ENCODE peak calls at places on chromosomes 13 and 19, in four cellular contexts. One of them, this sample, is unnamed.

GRCh38 chr13:51246411-51247298 is 24.5 kb downstream of the FAM124A start:
- DNase-seq in adrenal gland: no peak
- DNase-seq in fibroblast of pulmonary artery: no peak
- DNase-seq in AG10803: no peak
- DNase-seq in this sample: no peak

GRCh38 chr19:2221250-2221831 is 14.8 kb downstream of the PLEKHJ1 start:
- DNase-seq in adrenal gland: peak; percentile 77
- DNase-seq in fibroblast of pulmonary artery: no peak
- DNase-seq in AG10803: no peak
- DNase-seq in this sample: no peak

GRCh38 chr13:98068511-98068910 is 74.4 kb upstream of the FARP1 start:
- DNase-seq in adrenal gland: no peak
- DNase-seq in fibroblast of pulmonary artery: no peak
- DNase-seq in AG10803: no peak
- DNase-seq in this sample: no peak

GRCh38 chr13:63024458-63024857 is 1608.8 kb upstream of the PCDH20 start:
- DNase-seq in adrenal gland: no peak
- DNase-seq in fibroblast of pulmonary artery: peak; percentile 4
- DNase-seq in AG10803: no peak
- DNase-seq in this sample: no peak

GRCh38 chr19:28258794-28259193 is 954.2 kb downstream of the UQCRFS1 start:
- DNase-seq in adrenal gland: no peak
- DNase-seq in fibroblast of pulmonary artery: no peak
- DNase-seq in AG10803: no peak
- DNase-seq in this sample: no peak

GRCh38 chr13:27130223-27131015 is 41.2 kb downstream of the USP12 start:
- DNase-seq in adrenal gland: no peak
- DNase-seq in fibroblast of pulmonary artery: peak; percentile 39
- DNase-seq in AG10803: peak; percentile 77
- DNase-seq in this sample: no peak

GRCh38 chr13:87498681-87499080 is 172.5 kb upstream of the SLITRK5 start:
- DNase-seq in adrenal gland: no peak
- DNase-seq in fibroblast of pulmonary artery: peak; percentile 1
- DNase-seq in AG10803: no peak
- DNase-seq in this sample: peak; percentile 35

GRCh38 chr19:11198175-11198534 is 810 bp upstream of the KANK2 start:
- DNase-seq in adrenal gland: no peak
- DNase-seq in fibroblast of pulmonary artery: no peak
- DNase-seq in AG10803: no peak
- DNase-seq in this sample: no peak

GRCh38 chr13:48158290-48158689 is 63.4 kb upstream of the MED4 start:
- DNase-seq in adrenal gland: no peak
- DNase-seq in fibroblast of pulmonary artery: no peak
- DNase-seq in AG10803: no peak
- DNase-seq in this sample: no peak

GRCh38 chr13:41188584-41188983 is 5.8 kb downstream of the KBTBD7 start:
- DNase-seq in adrenal gland: no peak
- DNase-seq in fibroblast of pulmonary artery: peak; percentile 14
- DNase-seq in AG10803: no peak
- DNase-seq in this sample: no peak

GRCh38 chr13:24693862-24694471 is 13.8 kb downstream of the ATP12A start:
- DNase-seq in adrenal gland: peak; percentile 71
- DNase-seq in fibroblast of pulmonary artery: peak; percentile 58
- DNase-seq in AG10803: peak; percentile 31
- DNase-seq in this sample: peak; percentile 47

GRCh38 chr13:74037762-74038161 is 96.4 kb downstream of the KLF12 start:
- DNase-seq in adrenal gland: no peak
- DNase-seq in fibroblast of pulmonary artery: no peak
- DNase-seq in AG10803: no peak
- DNase-seq in this sample: no peak

GRCh38 chr13:45500492-45501174 is 35.9 kb downstream of the COG3 start:
- DNase-seq in adrenal gland: no peak
- DNase-seq in fibroblast of pulmonary artery: peak; percentile 95
- DNase-seq in AG10803: peak; percentile 90
- DNase-seq in this sample: no peak

GRCh38 chr13:62627226-62627625 is 1211.6 kb upstream of the PCDH20 start:
- DNase-seq in adrenal gland: no peak
- DNase-seq in fibroblast of pulmonary artery: no peak
- DNase-seq in AG10803: no peak
- DNase-seq in this sample: no peak

GRCh38 chr19:49081273-49081672 is 4.0 kb upstream of the SNRNP70 start:
- DNase-seq in adrenal gland: no peak
- DNase-seq in fibroblast of pulmonary artery: no peak
- DNase-seq in AG10803: no peak
- DNase-seq in this sample: no peak

GRCh38 chr19:6740589-6741348 is 1.3 kb downstream of the TRIP10 start:
- DNase-seq in adrenal gland: no peak
- DNase-seq in fibroblast of pulmonary artery: no peak
- DNase-seq in AG10803: peak; percentile 23
- DNase-seq in this sample: peak; percentile 37

GRCh38 chr19:47699360-47699917 is 13.8 kb upstream of the EHD2 start:
- DNase-seq in adrenal gland: peak; percentile 78
- DNase-seq in fibroblast of pulmonary artery: peak; percentile 41
- DNase-seq in AG10803: no peak
- DNase-seq in this sample: peak; percentile 67

GRCh38 chr13:60655268-60655667 is 258.2 kb downstream of the TDRD3 start:
- DNase-seq in adrenal gland: no peak
- DNase-seq in fibroblast of pulmonary artery: no peak
- DNase-seq in AG10803: no peak
- DNase-seq in this sample: no peak

GRCh38 chr19:39515551-39516191 is 732 bp downstream of the SELENOV start:
- DNase-seq in adrenal gland: no peak
- DNase-seq in fibroblast of pulmonary artery: no peak
- DNase-seq in AG10803: no peak
- DNase-seq in this sample: no peak

GRCh38 chr13:24875566-24875965 is 111.6 kb downstream of the RNF17 start:
- DNase-seq in adrenal gland: no peak
- DNase-seq in fibroblast of pulmonary artery: no peak
- DNase-seq in AG10803: no peak
- DNase-seq in this sample: no peak

GRCh38 chr13:26979334-26979733 is 192.3 kb downstream of the USP12 start:
- DNase-seq in adrenal gland: no peak
- DNase-seq in fibroblast of pulmonary artery: no peak
- DNase-seq in AG10803: no peak
- DNase-seq in this sample: no peak

GRCh38 chr19:397941-398706 is 10.8 kb downstream of the C2CD4C start:
- DNase-seq in adrenal gland: no peak
- DNase-seq in fibroblast of pulmonary artery: no peak
- DNase-seq in AG10803: no peak
- DNase-seq in this sample: no peak

GRCh38 chr19:39966617-39967016 is 4.3 kb upstream of the PSMC4 start:
- DNase-seq in adrenal gland: no peak
- DNase-seq in fibroblast of pulmonary artery: no peak
- DNase-seq in AG10803: no peak
- DNase-seq in this sample: no peak

GRCh38 chr13:45705145-45705695 is 3.1 kb downstream of the CBY2 start:
- DNase-seq in adrenal gland: no peak
- DNase-seq in fibroblast of pulmonary artery: no peak
- DNase-seq in AG10803: no peak
- DNase-seq in this sample: no peak

GRCh38 chr19:41159861-41160260 is 33.2 kb upstream of the CYP2S1 start:
- DNase-seq in adrenal gland: no peak
- DNase-seq in fibroblast of pulmonary artery: no peak
- DNase-seq in AG10803: no peak
- DNase-seq in this sample: no peak

GRCh38 chr13:98672947-98673545 is 79.4 kb downstream of the SLC15A1 start:
- DNase-seq in adrenal gland: peak; percentile 86
- DNase-seq in fibroblast of pulmonary artery: peak; percentile 83
- DNase-seq in AG10803: peak; percentile 77
- DNase-seq in this sample: peak; percentile 49

GRCh38 chr19:51593969-51594773 is 23.1 kb downstream of the ZNF175 start:
- DNase-seq in adrenal gland: peak; percentile 99
- DNase-seq in fibroblast of pulmonary artery: peak; percentile 98
- DNase-seq in AG10803: peak; percentile 97
- DNase-seq in this sample: peak; percentile 91

GRCh38 chr19:35845215-35846037 is 6.9 kb downstream of the NPHS1 start:
- DNase-seq in adrenal gland: no peak
- DNase-seq in fibroblast of pulmonary artery: no peak
- DNase-seq in AG10803: no peak
- DNase-seq in this sample: no peak

GRCh38 chr19:5018224-5019015 is 49.5 kb downstream of the KDM4B start:
- DNase-seq in adrenal gland: no peak
- DNase-seq in fibroblast of pulmonary artery: peak; percentile 61
- DNase-seq in AG10803: peak; percentile 69
- DNase-seq in this sample: no peak

GRCh38 chr13:38783992-38784875 is 97.4 kb downstream of the FREM2 start:
- DNase-seq in adrenal gland: no peak
- DNase-seq in fibroblast of pulmonary artery: no peak
- DNase-seq in AG10803: no peak
- DNase-seq in this sample: no peak

GRCh38 chr19:30359936-30360335 is 12.2 kb upstream of the ZNF536 start:
- DNase-seq in adrenal gland: no peak
- DNase-seq in fibroblast of pulmonary artery: no peak
- DNase-seq in AG10803: no peak
- DNase-seq in this sample: no peak

GRCh38 chr13:23467048-23467931 is 33.8 kb upstream of the SACS start:
- DNase-seq in adrenal gland: peak; percentile 54
- DNase-seq in fibroblast of pulmonary artery: no peak
- DNase-seq in AG10803: peak; percentile 83
- DNase-seq in this sample: peak; percentile 29
- TF ChIP-seq CTCF in adrenal gland: no peak
- TF ChIP-seq CTCF in fibroblast of pulmonary artery: no peak
- TF ChIP-seq CTCF in AG10803: no peak
- TF ChIP-seq CTCF in this sample: no peak

GRCh38 chr13:111505175-111505777 is 184.8 kb downstream of the TEX29 start:
- DNase-seq in adrenal gland: no peak
- DNase-seq in fibroblast of pulmonary artery: no peak
- DNase-seq in AG10803: no peak
- DNase-seq in this sample: peak; percentile 52
- TF ChIP-seq CTCF in adrenal gland: no peak
- TF ChIP-seq CTCF in fibroblast of pulmonary artery: no peak
- TF ChIP-seq CTCF in AG10803: no peak
- TF ChIP-seq CTCF in this sample: peak; percentile 65

GRCh38 chr13:21443171-21443570 is 15.9 kb downstream of the ZDHHC20 start:
- DNase-seq in adrenal gland: no peak
- DNase-seq in fibroblast of pulmonary artery: no peak
- DNase-seq in AG10803: no peak
- DNase-seq in this sample: no peak
- TF ChIP-seq CTCF in adrenal gland: no peak
- TF ChIP-seq CTCF in fibroblast of pulmonary artery: no peak
- TF ChIP-seq CTCF in AG10803: no peak
- TF ChIP-seq CTCF in this sample: no peak

GRCh38 chr19:46407891-46408426 is 5.4 kb downstream of the CCDC8 start:
- DNase-seq in adrenal gland: no peak
- DNase-seq in fibroblast of pulmonary artery: no peak
- DNase-seq in AG10803: no peak
- DNase-seq in this sample: no peak

GRCh38 chr19:46402725-46403124 is 10.6 kb downstream of the CCDC8 start:
- DNase-seq in adrenal gland: no peak
- DNase-seq in fibroblast of pulmonary artery: no peak
- DNase-seq in AG10803: no peak
- DNase-seq in this sample: no peak

GRCh38 chr19:46404884-46405658 is 8.3 kb downstream of the CCDC8 start:
- DNase-seq in adrenal gland: no peak
- DNase-seq in fibroblast of pulmonary artery: peak; percentile 63
- DNase-seq in AG10803: no peak
- DNase-seq in this sample: no peak

GRCh38 chr19:46408611-46409039 is 4.7 kb downstream of the CCDC8 start:
- DNase-seq in adrenal gland: peak; percentile 94
- DNase-seq in fibroblast of pulmonary artery: peak; percentile 62
- DNase-seq in AG10803: peak; percentile 48
- DNase-seq in this sample: no peak

DNA sequence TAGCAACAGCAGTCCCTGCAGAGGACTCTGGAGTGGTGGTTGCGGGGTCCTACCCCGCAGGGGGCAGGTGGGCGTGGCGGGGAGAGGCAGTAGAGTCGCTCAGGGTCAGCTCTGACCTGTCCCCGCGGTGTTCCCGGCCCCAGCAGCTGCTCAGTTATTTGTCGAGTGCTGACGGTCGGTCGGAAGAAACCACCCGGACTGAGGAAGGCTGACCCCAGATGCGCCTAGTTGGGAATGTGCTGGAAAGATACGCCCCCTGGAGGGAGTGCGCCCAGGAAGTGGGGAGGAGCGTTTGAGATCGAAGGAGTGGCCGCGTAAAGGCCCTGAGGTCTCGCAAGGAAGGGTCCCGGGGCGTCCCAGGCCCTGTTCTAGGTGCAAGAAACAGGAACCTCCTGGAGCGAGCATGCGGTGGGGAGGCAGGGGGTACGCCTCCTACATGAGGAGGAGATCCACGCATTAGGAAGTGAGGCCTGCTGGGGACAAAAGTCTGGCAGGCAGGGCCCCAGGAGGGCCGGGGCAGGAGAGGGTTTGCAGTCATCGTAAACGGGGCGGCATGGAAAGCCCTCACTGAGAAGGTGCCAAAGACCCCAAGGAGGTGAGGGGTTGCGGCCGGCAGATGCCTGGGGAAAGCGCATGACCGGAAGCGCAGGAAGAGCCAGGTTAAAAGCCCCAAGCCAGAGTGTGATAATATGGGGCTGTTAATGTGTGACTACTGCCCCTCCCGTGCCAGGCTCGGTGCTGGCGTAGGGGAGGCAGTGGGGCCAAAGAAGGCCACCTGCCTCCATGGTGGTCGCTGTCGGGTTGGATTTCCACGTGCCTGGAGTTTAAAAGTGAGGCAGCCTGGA is 9.1 kb downstream of the CCDC8 start:
- DNase-seq in adrenal gland: peak; percentile 78
- DNase-seq in fibroblast of pulmonary artery: peak; percentile 41
- DNase-seq in AG10803: peak; percentile 48
- DNase-seq in this sample: peak; percentile 52
- TF ChIP-seq CTCF in adrenal gland: no peak
- TF ChIP-seq CTCF in fibroblast of pulmonary artery: no peak
- TF ChIP-seq CTCF in AG10803: peak; percentile 49
- TF ChIP-seq CTCF in this sample: peak; percentile 45

This sample was measured in neural crest cell.